ENCODE peak calls at places on chromosomes 3 and 15, in seven cellular contexts. One of them, this sample, is unnamed.

GRCh38 chr3:160210799-160211221 is 14.4 kb upstream of the C3orf80 start:
- DNase-seq in GM12878: no peak
- DNase-seq in K562: no peak
- DNase-seq in endothelial cell of umbilical vein: peak
- DNase-seq in A549: no peak
- DNase-seq in H1: no peak
- DNase-seq in HepG2: peak
- DNase-seq in this sample: peak

GRCh38 chr3:39752751-39753150 is 56.7 kb upstream of the MYRIP start:
- DNase-seq in GM12878: no peak
- DNase-seq in K562: no peak
- DNase-seq in endothelial cell of umbilical vein: peak
- DNase-seq in A549: no peak
- DNase-seq in H1: no peak
- DNase-seq in HepG2: no peak
- DNase-seq in this sample: peak

GRCh38 chr3:25038907-25039306 is 389.2 kb upstream of the RARB start:
- DNase-seq in GM12878: no peak
- DNase-seq in K562: no peak
- DNase-seq in endothelial cell of umbilical vein: no peak
- DNase-seq in A549: no peak
- DNase-seq in H1: no peak
- DNase-seq in HepG2: no peak
- DNase-seq in this sample: no peak

GRCh38 chr3:101848754-101849713 is at the start of gene NFKBIZ:
- DNase-seq in GM12878: no peak
- DNase-seq in K562: peak
- DNase-seq in endothelial cell of umbilical vein: peak
- DNase-seq in A549: peak
- DNase-seq in H1: peak
- DNase-seq in HepG2: peak
- DNase-seq in this sample: peak

GRCh38 chr3:37944243-37944955 is 46.2 kb upstream of the VILL start:
- DNase-seq in GM12878: no peak
- DNase-seq in K562: no peak
- DNase-seq in endothelial cell of umbilical vein: peak
- DNase-seq in A549: no peak
- DNase-seq in H1: peak
- DNase-seq in HepG2: no peak
- DNase-seq in this sample: no peak

GRCh38 chr3:71191031-71191482 is 392.5 kb downstream of the FOXP1 start:
- DNase-seq in GM12878: no peak
- DNase-seq in K562: no peak
- DNase-seq in endothelial cell of umbilical vein: no peak
- DNase-seq in A549: no peak
- DNase-seq in H1: no peak
- DNase-seq in HepG2: peak
- DNase-seq in this sample: no peak

GRCh38 chr15:73941871-73942635 is 15.8 kb downstream of the LOXL1 start:
- DNase-seq in GM12878: no peak
- DNase-seq in K562: no peak
- DNase-seq in endothelial cell of umbilical vein: no peak
- DNase-seq in A549: no peak
- DNase-seq in H1: no peak
- DNase-seq in HepG2: no peak
- DNase-seq in this sample: no peak

GRCh38 chr3:114151091-114151490 is 27.8 kb downstream of the DRD3 start:
- DNase-seq in GM12878: no peak
- DNase-seq in K562: no peak
- DNase-seq in endothelial cell of umbilical vein: no peak
- DNase-seq in A549: no peak
- DNase-seq in H1: no peak
- DNase-seq in HepG2: no peak
- DNase-seq in this sample: no peak

GRCh38 chr3:46360904-46361303 is 7.0 kb downstream of the CCR2 start:
- DNase-seq in GM12878: no peak
- DNase-seq in K562: no peak
- DNase-seq in endothelial cell of umbilical vein: no peak
- DNase-seq in A549: no peak
- DNase-seq in H1: no peak
- DNase-seq in HepG2: no peak
- DNase-seq in this sample: peak

GRCh38 chr3:191523099-191523498 is 62.1 kb downstream of the PYDC2 start:
- DNase-seq in GM12878: no peak
- DNase-seq in K562: no peak
- DNase-seq in endothelial cell of umbilical vein: no peak
- DNase-seq in A549: no peak
- DNase-seq in H1: no peak
- DNase-seq in HepG2: no peak
- DNase-seq in this sample: no peak

GRCh38 chr15:91946914-91947313 is 93.4 kb downstream of the SLCO3A1 start:
- DNase-seq in GM12878: no peak
- DNase-seq in K562: peak
- DNase-seq in endothelial cell of umbilical vein: no peak
- DNase-seq in A549: no peak
- DNase-seq in H1: no peak
- DNase-seq in HepG2: no peak
- DNase-seq in this sample: peak

GRCh38 chr15:35115155-35115725 is 30.1 kb upstream of the NANOGP8 start:
- DNase-seq in GM12878: no peak
- DNase-seq in K562: no peak
- DNase-seq in endothelial cell of umbilical vein: no peak
- DNase-seq in A549: no peak
- DNase-seq in H1: no peak
- DNase-seq in HepG2: peak
- DNase-seq in this sample: no peak

GRCh38 chr15:101439920-101440319 is 49.6 kb downstream of the PCSK6 start:
- DNase-seq in GM12878: no peak
- DNase-seq in K562: no peak
- DNase-seq in endothelial cell of umbilical vein: no peak
- DNase-seq in A549: no peak
- DNase-seq in H1: no peak
- DNase-seq in HepG2: no peak
- DNase-seq in this sample: no peak

GRCh38 chr3:195076981-195077610 is 193.9 kb downstream of the XXYLT1 start:
- DNase-seq in GM12878: no peak
- DNase-seq in K562: no peak
- DNase-seq in endothelial cell of umbilical vein: no peak
- DNase-seq in A549: no peak
- DNase-seq in H1: no peak
- DNase-seq in HepG2: no peak
- DNase-seq in this sample: no peak

GRCh38 chr15:25173241-25174028 is 218.6 kb downstream of the SNRPN start:
- DNase-seq in GM12878: no peak
- DNase-seq in K562: no peak
- DNase-seq in endothelial cell of umbilical vein: no peak
- DNase-seq in A549: no peak
- DNase-seq in H1: peak
- DNase-seq in HepG2: no peak
- DNase-seq in this sample: no peak

GRCh38 chr15:63348392-63348791 is 33.3 kb downstream of the CA12 start:
- DNase-seq in GM12878: no peak
- DNase-seq in K562: no peak
- DNase-seq in endothelial cell of umbilical vein: peak
- DNase-seq in A549: no peak
- DNase-seq in H1: no peak
- DNase-seq in HepG2: no peak
- DNase-seq in this sample: no peak

GRCh38 chr15:66948294-66948693 is 117.1 kb upstream of the SMAD3 start:
- DNase-seq in GM12878: no peak
- DNase-seq in K562: no peak
- DNase-seq in endothelial cell of umbilical vein: no peak
- DNase-seq in A549: no peak
- DNase-seq in H1: no peak
- DNase-seq in HepG2: no peak
- DNase-seq in this sample: no peak

GRCh38 chr15:52491460-52491859 is 37.2 kb downstream of the MYO5A start:
- DNase-seq in GM12878: no peak
- DNase-seq in K562: no peak
- DNase-seq in endothelial cell of umbilical vein: peak
- DNase-seq in A549: no peak
- DNase-seq in H1: no peak
- DNase-seq in HepG2: no peak
- DNase-seq in this sample: no peak

GRCh38 chr3:64859625-64860590 is 172.1 kb upstream of the ADAMTS9 start:
- DNase-seq in GM12878: no peak
- DNase-seq in K562: no peak
- DNase-seq in endothelial cell of umbilical vein: no peak
- DNase-seq in A549: no peak
- DNase-seq in H1: no peak
- DNase-seq in HepG2: no peak
- DNase-seq in this sample: no peak

GRCh38 chr3:155015776-155016451 is 64.2 kb upstream of the MME start:
- DNase-seq in GM12878: no peak
- DNase-seq in K562: no peak
- DNase-seq in endothelial cell of umbilical vein: no peak
- DNase-seq in A549: no peak
- DNase-seq in H1: no peak
- DNase-seq in HepG2: no peak
- DNase-seq in this sample: no peak

GRCh38 chr3:138187296-138188012 is at the start of gene ARMC8:
- DNase-seq in GM12878: no peak
- DNase-seq in K562: no peak
- DNase-seq in endothelial cell of umbilical vein: no peak
- DNase-seq in A549: peak
- DNase-seq in H1: peak
- DNase-seq in HepG2: peak
- DNase-seq in this sample: no peak

GRCh38 chr15:90306560-90306959 is 41.1 kb downstream of the NGRN start:
- DNase-seq in GM12878: peak
- DNase-seq in K562: no peak
- DNase-seq in endothelial cell of umbilical vein: no peak
- DNase-seq in A549: no peak
- DNase-seq in H1: no peak
- DNase-seq in HepG2: no peak
- DNase-seq in this sample: peak

GRCh38 chr3:101271728-101272127 is 48.6 kb downstream of the IMPG2 start:
- DNase-seq in GM12878: no peak
- DNase-seq in K562: no peak
- DNase-seq in endothelial cell of umbilical vein: no peak
- DNase-seq in A549: no peak
- DNase-seq in H1: no peak
- DNase-seq in HepG2: no peak
- DNase-seq in this sample: no peak

DNA sequence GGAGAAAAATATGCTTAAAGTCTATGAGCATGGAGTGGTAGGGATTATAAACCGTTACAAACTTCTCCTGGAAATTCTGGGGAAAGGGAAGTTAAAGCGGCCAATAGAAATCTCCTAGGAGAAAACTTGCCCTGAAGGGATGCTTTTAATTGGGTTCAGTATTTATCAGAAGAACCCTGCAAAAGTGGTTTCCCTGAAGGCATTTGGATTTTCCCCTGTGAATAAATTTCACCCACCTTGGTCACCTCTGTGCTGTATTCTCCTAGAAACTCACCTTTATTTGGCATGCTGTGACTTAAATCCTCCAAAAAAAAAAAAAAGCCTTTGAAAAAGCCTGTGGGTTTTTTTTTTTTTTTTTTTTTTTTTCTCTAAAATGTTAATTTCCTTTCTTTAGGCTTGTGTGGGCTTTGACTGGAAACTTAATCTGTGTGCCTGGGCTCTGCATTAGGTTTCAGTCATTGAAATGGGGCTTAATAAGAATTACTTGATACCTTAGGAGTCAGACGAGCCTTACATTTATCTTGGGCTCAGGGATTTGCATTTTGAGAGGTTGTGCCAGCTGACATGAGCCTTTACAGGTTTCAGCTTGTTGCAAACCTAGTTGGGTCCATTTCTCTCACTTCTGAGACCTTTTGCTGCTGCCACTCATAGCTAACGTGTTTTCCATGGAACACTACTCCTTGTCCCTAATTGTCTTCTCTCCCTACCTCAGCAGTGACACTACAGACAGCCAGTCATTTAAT is 22.0 kb downstream of the TGFBR2 start:
- DNase-seq in GM12878: no peak
- DNase-seq in K562: no peak
- DNase-seq in endothelial cell of umbilical vein: no peak
- DNase-seq in A549: no peak
- DNase-seq in H1: no peak
- DNase-seq in HepG2: no peak
- DNase-seq in this sample: no peak
- H3K4me3 ChIP-seq in GM12878: no peak
- H3K4me3 ChIP-seq in K562: no peak
- H3K4me3 ChIP-seq in endothelial cell of umbilical vein: no peak
- H3K4me3 ChIP-seq in A549: no peak
- H3K4me3 ChIP-seq in H1: peak
- H3K4me3 ChIP-seq in HepG2: no peak
- H3K4me3 ChIP-seq in this sample: no peak

GRCh38 chr15:100284701-100285100 is 57.1 kb downstream of the ADAMTS17 start:
- DNase-seq in GM12878: no peak
- DNase-seq in K562: no peak
- DNase-seq in endothelial cell of umbilical vein: no peak
- DNase-seq in A549: no peak
- DNase-seq in H1: no peak
- DNase-seq in HepG2: no peak
- DNase-seq in this sample: no peak
- TF ChIP-seq MAX in GM12878: no peak
- TF ChIP-seq MAX in K562: no peak
- TF ChIP-seq MAX in endothelial cell of umbilical vein: no peak
- TF ChIP-seq MAX in A549: no peak
- TF ChIP-seq MAX in H1: no peak
- TF ChIP-seq MAX in HepG2: no peak
- TF ChIP-seq MAX in this sample: no peak

GRCh38 chr3:196741401-196741761 is 1.7 kb downstream of the PAK2 start:
- DNase-seq in GM12878: no peak
- DNase-seq in K562: no peak
- DNase-seq in endothelial cell of umbilical vein: no peak
- DNase-seq in A549: no peak
- DNase-seq in H1: no peak
- DNase-seq in HepG2: no peak
- DNase-seq in this sample: no peak

GRCh38 chr3:196737655-196738054 is 2.0 kb upstream of the PAK2 start:
- DNase-seq in GM12878: no peak
- DNase-seq in K562: no peak
- DNase-seq in endothelial cell of umbilical vein: no peak
- DNase-seq in A549: no peak
- DNase-seq in H1: no peak
- DNase-seq in HepG2: peak
- DNase-seq in this sample: no peak

GRCh38 chr3:196736670-196737374 is 2.8 kb upstream of the PAK2 start:
- DNase-seq in GM12878: no peak
- DNase-seq in K562: no peak
- DNase-seq in endothelial cell of umbilical vein: no peak
- DNase-seq in A549: no peak
- DNase-seq in H1: no peak
- DNase-seq in HepG2: peak
- DNase-seq in this sample: no peak

GRCh38 chr3:196739671-196740475 is at the start of gene PAK2:
- DNase-seq in GM12878: peak
- DNase-seq in K562: peak
- DNase-seq in endothelial cell of umbilical vein: peak
- DNase-seq in A549: peak
- DNase-seq in H1: peak
- DNase-seq in HepG2: peak
- DNase-seq in this sample: peak

GRCh38 chr3:196740476-196741400 is 1.1 kb downstream of the PAK2 start:
- DNase-seq in GM12878: no peak
- DNase-seq in K562: peak
- DNase-seq in endothelial cell of umbilical vein: peak
- DNase-seq in A549: no peak
- DNase-seq in H1: no peak
- DNase-seq in HepG2: peak
- DNase-seq in this sample: peak
- TF ChIP-seq POLR2A in GM12878: no peak
- TF ChIP-seq POLR2A in K562: no peak
- TF ChIP-seq POLR2A in endothelial cell of umbilical vein: no peak
- TF ChIP-seq POLR2A in A549: no peak
- TF ChIP-seq POLR2A in H1: no peak
- TF ChIP-seq POLR2A in HepG2: no peak
- TF ChIP-seq POLR2A in this sample: no peak

GRCh38 chr3:118833075-118833474 is 201.6 kb downstream of the IGSF11 start:
- DNase-seq in GM12878: no peak
- DNase-seq in K562: no peak
- DNase-seq in endothelial cell of umbilical vein: no peak
- DNase-seq in A549: no peak
- DNase-seq in H1: no peak
- DNase-seq in HepG2: no peak
- DNase-seq in this sample: no peak
- H3K4me3 ChIP-seq in GM12878: no peak
- H3K4me3 ChIP-seq in K562: no peak
- H3K4me3 ChIP-seq in endothelial cell of umbilical vein: no peak
- H3K4me3 ChIP-seq in A549: no peak
- H3K4me3 ChIP-seq in H1: no peak
- H3K4me3 ChIP-seq in HepG2: no peak
- H3K4me3 ChIP-seq in this sample: no peak

This sample was measured in NB4.